ENCODE peak calls at places on chromosome 16, in nine cellular contexts. K, S, B, D, X, U, R, V and T are unnamed samples.

GRCh38 chr16:85460252-85460982 is 152.7 kb upstream of the GSE1 start:
- DNase-seq in K (no peak), S (no peak), B (no peak), D (no peak), X (no peak), U (no peak), R (no peak), V (no peak), T (no peak)

GRCh38 chr16:78303946-78304345 is 204.5 kb downstream of the WWOX start:
- DNase-seq in K (no peak), S (no peak), B (no peak), D (no peak), X (no peak), U (no peak), R (no peak), V (no peak), T (no peak)

GRCh38 chr16:12208341-12209035 is 232.0 kb downstream of the SNX29 start:
- DNase-seq in K (no peak), S (no peak), B (no peak), D (no peak), X (no peak), U (no peak), R (no peak), V (no peak), T (no peak)

GRCh38 chr16:66692341-66692740 is 4.2 kb downstream of the CMTM4 start:
- DNase-seq in K (peak; percentile 26), S (no peak), B (no peak), D (no peak), X (no peak), U (no peak), R (no peak), V (peak; percentile 46), T (no peak)

GRCh38 chr16:66476328-66477027 is 49.4 kb downstream of the BEAN1 start:
- DNase-seq in K (peak; percentile 53), S (no peak), B (no peak), D (peak; percentile 82), X (no peak), U (no peak), R (no peak), V (no peak), T (peak; percentile 34)

GRCh38 chr16:12568438-12568837 is 235.2 kb downstream of the CPPED1 start:
- DNase-seq in K (no peak), S (no peak), B (no peak), D (peak; percentile 74), X (no peak), U (no peak), R (no peak), V (no peak), T (no peak)

GRCh38 chr16:49491111-49491670 is 117.6 kb downstream of the C16orf78 start:
- DNase-seq in K (peak; percentile 55), S (peak; percentile 5), B (no peak), D (peak; percentile 53), X (no peak), U (no peak), R (no peak), V (no peak), T (peak; percentile 32)

GRCh38 chr16:3060339-3061127 is 4.9 kb upstream of the IL32 start:
- DNase-seq in K (no peak), S (no peak), B (no peak), D (no peak), X (no peak), U (no peak), R (no peak), V (no peak), T (no peak)

GRCh38 chr16:75244225-75244792 is 7.1 kb downstream of the BCAR1 start:
- DNase-seq in K (peak; percentile 84), S (peak; percentile 73), B (no peak), D (no peak), X (no peak), U (peak; percentile 62), R (peak; percentile 63), V (peak; percentile 79), T (no peak)

GRCh38 chr16:75241955-75242354 is 9.5 kb downstream of the BCAR1 start:
- DNase-seq in K (no peak), S (no peak), B (no peak), D (no peak), X (no peak), U (no peak), R (no peak), V (no peak), T (no peak)

GRCh38 chr16:75244844-75245758 is 6.3 kb downstream of the BCAR1 start:
- DNase-seq in K (peak; percentile 97), S (peak; percentile 91), B (no peak), D (no peak), X (peak; percentile 99), U (peak; percentile 94), R (peak; percentile 74), V (peak; percentile 94), T (peak; percentile 84)

GRCh38 chr16:75241412-75241811 is 10.0 kb downstream of the BCAR1 start:
- DNase-seq in K (no peak), S (no peak), B (no peak), D (no peak), X (no peak), U (no peak), R (no peak), V (no peak), T (no peak)

GRCh38 chr16:75243667-75244224 is 7.7 kb downstream of the BCAR1 start:
- DNase-seq in K (no peak), S (no peak), B (no peak), D (no peak), X (no peak), U (no peak), R (no peak), V (no peak), T (no peak)
- H3K4me3 ChIP-seq in K (no peak overlapping the region), S (no peak overlapping the region), B (no peak overlapping the region), D (no peak overlapping the region), X (no peak overlapping the region), U (no peak overlapping the region), R (no peak overlapping the region), V (no peak overlapping the region), T (no peak overlapping the region)

DNA sequence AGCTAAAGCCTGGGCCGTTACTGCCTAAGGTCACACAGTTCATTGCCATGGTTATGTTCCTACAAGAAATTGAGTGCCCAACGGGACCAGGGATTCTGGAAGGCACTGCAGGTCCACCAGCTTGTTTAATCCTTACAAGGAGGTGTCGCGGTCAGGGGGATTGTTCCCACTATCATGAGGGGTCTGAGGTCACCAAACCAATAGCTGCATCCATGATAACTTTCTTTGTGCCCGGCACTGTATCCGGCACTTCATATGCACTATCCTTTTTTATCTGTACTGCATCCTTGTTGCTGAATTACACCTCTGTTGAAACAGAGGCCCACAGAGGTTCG is 82.2 kb upstream of the PLCG2 start:
- DNase-seq in K (no peak), S (no peak), B (no peak), D (no peak), X (no peak), U (no peak), R (no peak), V (no peak), T (no peak)
- H3K4me1 ChIP-seq in K (peaks cover 62% of the 10 kb centered on the region), S (peaks cover 37% of the 10 kb centered on the region), B (no peaks in the 10 kb centered on the region), D (peaks cover 21% of the 10 kb centered on the region), X (no peaks in the 10 kb centered on the region), U (peaks cover 63% of the 10 kb centered on the region), R (no peaks in the 10 kb centered on the region), V (peaks cover 69% of the 10 kb centered on the region), T (no peaks in the 10 kb centered on the region)

GRCh38 chr16:87323727-87324410 is 6.7 kb upstream of the C16orf95 start:
- DNase-seq in K (no peak), S (no peak), B (no peak), D (peak; percentile 54), X (no peak), U (no peak), R (no peak), V (no peak), T (no peak)

GRCh38 chr16:87324411-87325275 is 7.5 kb upstream of the C16orf95 start:
- DNase-seq in K (no peak), S (no peak), B (no peak), D (peak; percentile 84), X (peak; percentile 46), U (peak; percentile 28), R (peak; percentile 30), V (no peak), T (no peak)

GRCh38 chr16:87325480-87325879 is 8.3 kb upstream of the C16orf95 start:
- DNase-seq in K (no peak), S (no peak), B (no peak), D (peak; percentile 59), X (no peak), U (no peak), R (no peak), V (no peak), T (no peak)

GRCh38 chr16:87327798-87328495 is 10.8 kb upstream of the C16orf95 start:
- DNase-seq in K (no peak), S (no peak), B (no peak), D (peak; percentile 57), X (no peak), U (no peak), R (no peak), V (no peak), T (no peak)

DNA sequence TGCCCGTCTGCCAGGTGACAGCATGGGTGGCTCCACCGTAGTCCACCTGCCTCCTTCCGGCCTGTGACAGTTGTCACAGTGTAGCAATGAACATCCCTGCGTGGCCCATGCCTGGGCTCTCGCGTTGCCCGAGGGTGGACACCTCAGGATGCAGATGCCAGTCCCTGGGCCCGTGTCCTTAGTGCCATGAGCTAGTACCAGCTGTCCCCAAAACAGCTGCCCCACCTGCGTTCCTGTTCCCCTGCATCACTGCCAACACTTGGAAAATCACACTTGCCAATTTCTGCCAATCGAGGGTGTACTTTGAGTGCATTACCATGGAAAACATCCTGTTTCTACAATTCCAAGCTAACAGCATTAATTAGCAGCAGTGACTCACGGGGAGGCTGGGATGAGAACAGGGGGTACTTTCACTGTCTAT is 9.0 kb upstream of the C16orf95 start:
- DNase-seq in K (no peak), S (no peak), B (no peak), D (peak; percentile 54), X (no peak), U (peak; percentile 26), R (no peak), V (no peak), T (no peak)
- TF ChIP-seq POLR2AphosphoS5 in K (peak; percentile 32), S (no peak), B (no peak), D (no peak), X (peak; percentile 23), U (no peak), R (no peak), V (no peak), T (no peak)

GRCh38 chr16:1466968-1467521 is 7.8 kb downstream of the CLCN7 start:
- DNase-seq in K (no peak), S (no peak), B (no peak), D (no peak), X (no peak), U (no peak), R (no peak), V (no peak), T (no peak)

GRCh38 chr16:1471569-1472194 is 3.1 kb downstream of the CLCN7 start:
- DNase-seq in K (no peak), S (no peak), B (no peak), D (no peak), X (no peak), U (no peak), R (no peak), V (no peak), T (no peak)

GRCh38 chr16:1470543-1471251 is 4.1 kb downstream of the CLCN7 start:
- DNase-seq in K (no peak), S (peak; percentile 77), B (no peak), D (no peak), X (no peak), U (peak; percentile 22), R (peak; percentile 27), V (no peak), T (no peak)

GRCh38 chr16:1468456-1468855 is 6.4 kb downstream of the CLCN7 start:
- DNase-seq in K (no peak), S (no peak), B (no peak), D (no peak), X (no peak), U (no peak), R (no peak), V (no peak), T (no peak)

DNA sequence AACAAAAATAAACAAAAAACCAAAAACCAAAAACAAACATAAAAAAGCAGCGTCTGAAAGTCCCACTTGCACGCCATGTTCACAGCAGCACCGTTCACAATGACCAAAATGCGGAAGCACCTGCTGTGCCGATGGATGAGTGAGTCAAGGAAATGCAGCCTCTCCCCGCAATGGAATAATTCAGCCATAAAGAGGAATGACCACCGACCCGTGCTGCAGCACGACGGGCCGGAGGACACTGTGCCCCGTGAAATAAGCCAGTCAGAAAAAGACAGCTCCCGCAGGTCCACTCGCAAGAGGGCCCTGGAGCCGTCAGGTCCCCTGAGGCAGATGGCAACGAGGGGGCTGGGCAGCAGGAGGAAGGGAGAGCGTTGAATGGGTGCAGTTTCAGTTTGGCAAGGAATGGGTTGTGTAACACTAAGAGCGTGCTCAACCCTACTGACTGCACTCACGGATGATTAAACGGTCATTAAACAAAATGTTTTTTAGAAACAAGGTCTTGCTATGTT is 5.1 kb downstream of the CLCN7 start:
- DNase-seq in K (no peak), S (peak; percentile 61), B (no peak), D (no peak), X (no peak), U (no peak), R (no peak), V (no peak), T (no peak)
- H3K4me3 ChIP-seq in K (no peak overlapping the region), S (peak overlapping the region; percentile 4), B (peak overlapping the region; percentile 41), D (peak overlapping the region; percentile 25), X (no peak overlapping the region), U (no peak overlapping the region), R (no peak overlapping the region), V (no peak overlapping the region), T (peak overlapping the region; percentile 9)